ENCODE peak calls at places on chromosomes 4 and X, in six cellular contexts. G is CD8-positive, alpha-beta T cell; F is thyroid gland; L is upper lobe of right lung; J is GM10248; B is endodermal cell. Z is an unnamed sample.

GRCh38 chr4:152734699-152735050 is 44.9 kb downstream of the TIGD4 start:
- DNase-seq in G (no peak), F (no peak), L (no peak), J (no peak), B (no peak), Z (no peak)

GRCh38 chr4:100742045-100742444 is 224.2 kb upstream of the EMCN start:
- DNase-seq in G (no peak), F (no peak), L (no peak), J (no peak), B (no peak), Z (no peak)

GRCh38 chrX:10045327-10046000 is 78.3 kb downstream of the CLDN34 start:
- DNase-seq in G (no peak), F (no peak), L (no peak), J (no peak), B (no peak), Z (no peak)

GRCh38 chrX:132271330-132271729 is 52.1 kb upstream of the RAP2C start:
- DNase-seq in G (no peak), F (no peak), L (no peak), J (no peak), B (no peak), Z (no peak)

GRCh38 chrX:34559325-34559724 is 97.8 kb downstream of the TMEM47 start:
- DNase-seq in G (no peak), F (no peak), L (no peak), J (no peak), B (peak), Z (no peak)

GRCh38 chr4:7831330-7831729 is 108.3 kb downstream of the AFAP1 start:
- DNase-seq in G (no peak), F (no peak), L (no peak), J (peak), B (no peak), Z (peak)

GRCh38 chr4:71020611-71021010 is 27.2 kb downstream of the DCK start:
- DNase-seq in G (no peak), F (peak), L (no peak), J (no peak), B (no peak), Z (no peak)

GRCh38 chr4:89837385-89837995 is 529 bp upstream of the SNCA start:
- DNase-seq in G (no peak), F (peak), L (no peak), J (peak), B (peak), Z (no peak)

GRCh38 chrX:37712458-37712857 is 26.9 kb downstream of the XK start:
- DNase-seq in G (no peak), F (no peak), L (no peak), J (no peak), B (no peak), Z (no peak)

GRCh38 chr4:78057600-78058560 is 757 bp downstream of the FRAS1 start:
- DNase-seq in G (peak), F (peak), L (peak), J (no peak), B (peak), Z (no peak)

GRCh38 chr4:80365928-80366327 is 30.4 kb downstream of the CFAP299 start:
- DNase-seq in G (peak), F (peak), L (peak), J (peak), B (peak), Z (peak)

GRCh38 chr4:156547439-156547838 is 424.2 kb downstream of the PDGFC start:
- DNase-seq in G (no peak), F (no peak), L (no peak), J (no peak), B (no peak), Z (no peak)

GRCh38 chr4:74370912-74371311 is 6.0 kb downstream of the EREG start:
- DNase-seq in G (no peak), F (no peak), L (no peak), J (peak), B (peak), Z (no peak)

GRCh38 chr4:108493596-108493931 is 126.8 kb upstream of the RPL34 start:
- DNase-seq in G (no peak), F (no peak), L (no peak), J (no peak), B (no peak), Z (no peak)

GRCh38 chr4:108498925-108499324 is 121.5 kb upstream of the RPL34 start:
- DNase-seq in G (no peak), F (no peak), L (no peak), J (no peak), B (no peak), Z (no peak)

GRCh38 chr4:108492816-108493595 is 127.4 kb upstream of the RPL34 start:
- DNase-seq in G (peak), F (no peak), L (no peak), J (no peak), B (peak), Z (no peak)
- TF ChIP-seq CTCF in G (peak), F (no peak), L (peak), J (no peak), B (peak), Z (peak)

DNA sequence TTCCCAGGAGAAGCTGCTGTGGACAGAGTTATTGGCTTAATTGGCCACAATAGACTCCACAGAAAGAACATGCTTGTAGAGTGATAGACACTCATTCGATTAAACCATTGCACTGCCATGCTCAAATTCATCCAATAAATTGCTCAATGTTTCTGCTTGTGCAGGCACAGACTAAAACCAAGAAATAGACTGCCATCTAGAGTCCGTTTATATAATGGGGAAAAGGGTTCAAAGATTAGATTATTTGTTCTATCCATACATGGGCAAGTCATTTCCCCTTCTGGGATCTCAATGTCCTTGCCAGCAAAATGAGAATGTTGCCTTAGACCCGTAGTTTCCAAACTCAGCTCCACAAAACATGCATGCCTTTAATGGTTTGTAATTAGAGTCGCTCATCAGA is 8.7 kb downstream of the SMIM10 start:
- DNase-seq in G (no peak), F (no peak), L (no peak), J (peak), B (no peak), Z (no peak)
- TF ChIP-seq CTCF in G (peak), F (peak), L (peak), J (peak), B (peak), Z (peak)

GRCh38 chr4:186787536-186787935 is 63.9 kb upstream of the FAT1 start:
- DNase-seq in G (no peak), F (no peak), L (no peak), J (no peak), B (no peak), Z (no peak)
- TF ChIP-seq CTCF in G (no peak), F (no peak), L (no peak), J (no peak), B (no peak), Z (no peak)

DNA sequence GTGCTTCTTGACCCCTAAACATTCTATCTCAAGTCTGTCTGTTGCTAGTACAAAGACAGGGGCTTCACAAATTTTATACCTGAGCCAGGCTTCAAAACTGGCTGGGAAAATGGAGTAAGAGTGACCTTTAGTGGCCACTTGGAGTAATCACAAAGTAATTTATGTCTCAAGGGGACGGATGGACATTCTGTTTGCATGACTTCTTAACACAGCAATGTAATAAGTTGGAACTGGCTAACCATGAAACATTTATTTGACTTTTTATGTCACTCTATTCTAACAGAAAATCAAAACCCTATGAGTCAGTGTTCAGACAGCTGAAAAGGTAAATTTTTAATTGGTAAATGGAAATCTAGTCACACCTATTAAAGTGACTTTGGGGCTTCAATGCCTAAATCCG is 600.6 kb downstream of the ANKRD50 start:
- DNase-seq in G (no peak), F (no peak), L (no peak), J (no peak), B (peak), Z (peak)
- TF ChIP-seq CTCF in G (no peak), F (peak), L (peak), J (peak), B (peak), Z (peak)

GRCh38 chr4:146255463-146255862 is 41.1 kb downstream of the REELD1 start:
- DNase-seq in G (no peak), F (no peak), L (no peak), J (no peak), B (no peak), Z (no peak)
- TF ChIP-seq CTCF in G (no peak), F (no peak), L (no peak), J (no peak), B (no peak), Z (no peak)

GRCh38 chr4:163535657-163536056 is 41.2 kb downstream of the TMA16 start:
- DNase-seq in G (no peak), F (no peak), L (no peak), J (no peak), B (no peak), Z (no peak)
- TF ChIP-seq CTCF in G (no peak), F (no peak), L (no peak), J (no peak), B (peak), Z (no peak)

GRCh38 chr4:16516796-16517413 is 290.6 kb upstream of the TAPT1 start:
- DNase-seq in G (no peak), F (peak), L (no peak), J (no peak), B (peak), Z (no peak)
- TF ChIP-seq CTCF in G (no peak), F (peak), L (peak), J (no peak), B (peak), Z (no peak)

Z was measured in GM12864.